ENCODE peak calls at places on chromosome 16, in four cellular contexts. I, E, C and U are unnamed samples.

GRCh38 chr16:19540241-19540970 is 15.1 kb upstream of the VPS35L start:
- DNase-seq in I (no peak), E (no peak), C (no peak), U (no peak)

GRCh38 chr16:25148568-25149215 is 37.1 kb downstream of the LCMT1 start:
- DNase-seq in E (no peak), C (no peak), I (no peak), U (no peak)

GRCh38 chr16:87210949-87211348 is 106.2 kb downstream of the C16orf95 start:
- DNase-seq in E (no peak), C (no peak), I (no peak), U (no peak)

GRCh38 chr16:54459509-54460235 is 173.1 kb upstream of the IRX3 start:
- DNase-seq in C (no peak), E (no peak), I (no peak), U (no peak)

GRCh38 chr16:2726923-2727322 is 6.9 kb upstream of the PRSS27 start:
- DNase-seq in I (no peak), E (no peak), C (no peak), U (no peak)

GRCh38 chr16:66927918-66928649 is 2.7 kb upstream of the RRAD start:
- DNase-seq in C (no peak), E (no peak), I (no peak), U (no peak)

GRCh38 chr16:66275795-66276428 is 90.6 kb upstream of the CDH5 start:
- DNase-seq in E (peak; percentile 34), I (peak; percentile 61), C (peak; percentile 67), U (peak; percentile 32)

GRCh38 chr16:15650019-15650697 is at the start of gene NDE1:
- DNase-seq in C (peak; percentile 74), E (peak; percentile 95), I (peak; percentile 93), U (no peak)

GRCh38 chr16:74216319-74216718 is 80.3 kb upstream of the PSMD7 start:
- DNase-seq in C (no peak), I (no peak), E (no peak), U (no peak)

GRCh38 chr16:13839577-13839976 is 80.4 kb upstream of the ERCC4 start:
- DNase-seq in C (no peak), E (peak; percentile 12), I (no peak), U (no peak)

GRCh38 chr16:24508614-24509013 is 30.8 kb upstream of the RBBP6 start:
- DNase-seq in E (no peak), I (no peak), C (no peak), U (no peak)

GRCh38 chr16:63613701-63614100 is 1508.2 kb downstream of the CDH11 start:
- DNase-seq in C (no peak), E (no peak), I (peak; percentile 2), U (no peak)

GRCh38 chr16:11201498-11202259 is 54.3 kb downstream of the SOCS1 start:
- DNase-seq in E (peak; percentile 90), I (peak; percentile 67), C (peak; percentile 86), U (peak; percentile 53)

GRCh38 chr16:24993722-24994686 is 21.2 kb downstream of the ARHGAP17 start:
- DNase-seq in E (peak; percentile 33), C (peak; percentile 54), I (peak; percentile 99), U (peak; percentile 85)

GRCh38 chr16:31493506-31494125 is 10.7 kb downstream of the SLC5A2 start:
- DNase-seq in E (no peak), I (no peak), C (no peak), U (no peak)

GRCh38 chr16:27995378-27995777 is 68.1 kb downstream of the GSG1L start:
- DNase-seq in C (no peak), I (no peak), E (no peak), U (no peak)

GRCh38 chr16:84022641-84023040 is 20.0 kb downstream of the SLC38A8 start:
- DNase-seq in I (no peak), C (no peak), E (no peak), U (no peak)

GRCh38 chr16:54240180-54241125 is 46.1 kb downstream of the IRX3 start:
- DNase-seq in I (no peak), E (no peak), C (no peak), U (no peak)

GRCh38 chr16:31876955-31877828 is 3.6 kb downstream of the ZNF267 start:
- DNase-seq in E (peak; percentile 24), I (peak; percentile 87), C (no peak), U (peak; percentile 58)

GRCh38 chr16:84810518-84811273 is 9.1 kb upstream of the CRISPLD2 start:
- DNase-seq in E (no peak), C (no peak), I (no peak), U (no peak)

GRCh38 chr16:13298676-13299075 is 397.3 kb downstream of the SHISA9 start:
- DNase-seq in C (no peak), E (no peak), I (no peak), U (no peak)

GRCh38 chr16:22360963-22361659 is 13.3 kb downstream of the CDR2 start:
- DNase-seq in I (no peak), C (no peak), E (no peak), U (no peak)

GRCh38 chr16:52071101-52071500 is 475.8 kb downstream of the TOX3 start:
- DNase-seq in C (no peak), E (no peak), I (no peak), U (no peak)

GRCh38 chr16:525520-526180 is 1.9 kb upstream of the CAPN15 start:
- DNase-seq in E (peak; percentile 82), C (peak; percentile 57), I (no peak), U (peak; percentile 81)

GRCh38 chr16:87457724-87458423 is 35.0 kb downstream of the ZCCHC14 start:
- DNase-seq in E (no peak), C (peak; percentile 97), I (no peak), U (peak; percentile 90)

GRCh38 chr16:67987460-67988160 is 7.3 kb upstream of the DPEP3 start:
- DNase-seq in I (peak; percentile 57), E (no peak), C (no peak), U (no peak)

GRCh38 chr16:24668481-24669001 is 60.9 kb upstream of the TNRC6A start:
- DNase-seq in E (no peak), C (no peak), I (no peak), U (no peak)

GRCh38 chr16:85615014-85615851 is 2.1 kb downstream of the GSE1 start:
- DNase-seq in E (peak; percentile 68), C (peak; percentile 93), I (peak; percentile 79), U (no peak)

DNA sequence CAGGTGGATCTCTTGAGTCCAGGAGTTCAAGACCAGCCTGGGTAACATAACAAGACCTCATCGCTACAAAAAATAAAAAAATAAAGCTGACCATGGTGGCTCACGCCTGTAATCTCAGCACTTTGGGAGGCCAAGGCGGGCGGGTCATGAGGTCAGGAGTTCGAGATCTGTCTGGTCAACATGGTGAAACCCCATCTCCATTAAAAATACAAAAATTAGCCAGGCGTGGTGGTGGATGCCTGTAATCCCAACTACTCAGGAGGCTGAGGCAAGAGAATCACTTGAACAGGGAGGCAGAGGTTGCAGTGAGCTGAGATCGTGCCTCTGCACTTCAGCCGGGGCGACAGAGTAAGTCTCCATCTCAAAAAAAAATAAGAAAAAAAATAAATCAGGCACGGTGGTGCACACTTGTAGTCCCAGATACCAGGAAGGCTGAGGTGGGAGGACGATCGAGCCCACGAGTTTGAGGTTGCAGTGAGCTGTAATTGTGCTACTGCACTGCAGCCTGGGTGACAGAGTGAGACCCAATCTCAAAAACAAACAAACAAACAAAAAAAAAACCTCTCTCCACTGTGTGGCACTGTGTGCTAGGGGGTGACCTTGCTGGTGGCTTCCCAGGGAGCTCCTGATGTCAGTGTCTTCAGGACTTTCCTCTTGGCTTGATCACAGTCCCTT is 19.8 kb upstream of the MAPK3 start:
- DNase-seq in I (peak; percentile 61), C (no peak), E (peak; percentile 50), U (peak; percentile 15)
- TF ChIP-seq CTCF in I (peak; percentile 85), C (peak; percentile 58), E (peak; percentile 51), U (no peak)

GRCh38 chr16:57892041-57892440 is 78.9 kb downstream of the CNGB1 start:
- DNase-seq in E (no peak), C (no peak), I (peak; percentile 72), U (no peak)
- TF ChIP-seq TCF7L2 in E (no peak), C (no peak), I (no peak), U (no peak)

GRCh38 chr16:89256651-89257254 is 39.2 kb downstream of the ZNF778 start:
- DNase-seq in E (no peak), I (no peak), C (no peak), U (no peak)
- TF ChIP-seq REST in E (no peak), I (no peak), C (no peak), U (no peak)

GRCh38 chr16:55501549-55502322 is 7.1 kb upstream of the LPCAT2 start:
- DNase-seq in E (peak; percentile 24), I (no peak), C (no peak), U (no peak)
- TF ChIP-seq CTCF in E (peak; percentile 20), I (peak; percentile 40), C (no peak), U (peak; percentile 57)

GRCh38 chr16:56068314-56068713 is 123.0 kb upstream of the GNAO1 start:
- DNase-seq in E (no peak), I (no peak), C (no peak), U (no peak)

GRCh38 chr16:56073508-56073907 is 117.8 kb upstream of the GNAO1 start:
- DNase-seq in I (no peak), E (no peak), C (no peak), U (no peak)

GRCh38 chr16:56075732-56076131 is 115.6 kb upstream of the GNAO1 start:
- DNase-seq in E (no peak), C (no peak), I (no peak), U (no peak)

GRCh38 chr16:56068816-56069215 is 122.5 kb upstream of the GNAO1 start:
- DNase-seq in C (no peak), I (no peak), E (no peak), U (no peak)

GRCh38 chr16:56072096-56072495 is 119.2 kb upstream of the GNAO1 start:
- DNase-seq in I (no peak), E (no peak), C (no peak), U (no peak)
- TF ChIP-seq TCF7L2 in I (no peak), E (no peak), C (no peak), U (no peak)

GRCh38 chr16:69186642-69187386 is at the start of gene SNTB2:
- DNase-seq in C (peak; percentile 70), I (peak; percentile 92), E (peak; percentile 95), U (no peak)
- TF ChIP-seq REST in C (no peak), I (no peak), E (no peak), U (no peak)

DNA sequence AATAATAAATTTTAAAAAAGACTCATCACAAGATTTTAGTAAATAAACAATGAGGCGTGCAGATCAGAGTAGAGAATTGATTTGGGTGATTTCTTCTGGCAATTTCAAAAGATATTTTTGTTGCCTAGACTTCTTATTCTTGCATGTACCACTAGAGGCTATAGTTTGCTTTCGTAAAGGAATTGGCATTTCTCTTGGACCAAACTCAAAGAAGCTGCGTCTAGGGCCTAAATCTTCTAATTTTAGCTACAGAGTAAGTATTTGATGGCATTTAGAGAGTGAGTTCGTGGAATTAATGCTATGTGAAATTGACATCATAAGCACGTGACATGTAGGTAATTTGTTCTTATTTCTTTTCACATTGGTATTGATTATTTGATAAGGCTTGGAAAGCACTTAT is 24.4 kb upstream of the ABCC11 start:
- DNase-seq in E (no peak), C (no peak), I (no peak), U (no peak)
- TF ChIP-seq CTCF in E (no peak), C (no peak), I (no peak), U (no peak)

GRCh38 chr16:58301052-58301451 is 6.2 kb upstream of the PRSS54 start:
- DNase-seq in C (no peak), E (no peak), I (no peak), U (no peak)

GRCh38 chr16:58307583-58308312 is 12.9 kb upstream of the PRSS54 start:
- DNase-seq in C (no peak), I (no peak), E (peak; percentile 23), U (no peak)

GRCh38 chr16:58306327-58306726 is 11.5 kb upstream of the PRSS54 start:
- DNase-seq in C (peak; percentile 26), I (peak; percentile 15), E (peak; percentile 69), U (no peak)
- TF ChIP-seq TCF7L2 in C (no peak), I (no peak), E (no peak), U (no peak)